ENCODE peak calls at places on chromosomes 4 and X, in four cellular contexts. One of them, this sample, is unnamed.

GRCh38 chr4:7828926-7829325 is 110.7 kb downstream of the AFAP1 start:
- DNase-seq in Karpas-422: no peak
- DNase-seq in smooth muscle cell of the brain vasculature: no peak
- DNase-seq in NCI-H2029 treated with DMSO at 0.1 percent for 48 hours: no peak
- DNase-seq in this sample: no peak

GRCh38 chr4:99876946-99877345 is 17.3 kb downstream of the LAMTOR3 start:
- DNase-seq in Karpas-422: no peak
- DNase-seq in smooth muscle cell of the brain vasculature: no peak
- DNase-seq in NCI-H2029 treated with DMSO at 0.1 percent for 48 hours: no peak
- DNase-seq in this sample: no peak

GRCh38 chr4:151355155-151355554 is 29.8 kb upstream of the SH3D19 start:
- DNase-seq in Karpas-422: no peak
- DNase-seq in smooth muscle cell of the brain vasculature: no peak
- DNase-seq in NCI-H2029 treated with DMSO at 0.1 percent for 48 hours: no peak
- DNase-seq in this sample: no peak

GRCh38 chrX:153064061-153064460 is 7.8 kb downstream of the PNMA3 start:
- DNase-seq in Karpas-422: no peak
- DNase-seq in smooth muscle cell of the brain vasculature: no peak
- DNase-seq in NCI-H2029 treated with DMSO at 0.1 percent for 48 hours: no peak
- DNase-seq in this sample: no peak

GRCh38 chrX:121307441-121307840 is 260.0 kb downstream of the GLUD2 start:
- DNase-seq in Karpas-422: no peak
- DNase-seq in smooth muscle cell of the brain vasculature: no peak
- DNase-seq in NCI-H2029 treated with DMSO at 0.1 percent for 48 hours: no peak
- DNase-seq in this sample: no peak

GRCh38 chrX:134624046-134624430 is 34.2 kb downstream of the PLAC1 start:
- DNase-seq in Karpas-422: no peak
- DNase-seq in smooth muscle cell of the brain vasculature: no peak
- DNase-seq in NCI-H2029 treated with DMSO at 0.1 percent for 48 hours: no peak
- DNase-seq in this sample: no peak

GRCh38 chr4:24781999-24782745 is 13.2 kb upstream of the SOD3 start:
- DNase-seq in Karpas-422: no peak
- DNase-seq in smooth muscle cell of the brain vasculature: no peak
- DNase-seq in NCI-H2029 treated with DMSO at 0.1 percent for 48 hours: no peak
- DNase-seq in this sample: no peak

GRCh38 chr4:145731026-145731425 is 51.1 kb downstream of the C4orf51 start:
- DNase-seq in Karpas-422: no peak
- DNase-seq in smooth muscle cell of the brain vasculature: peak; percentile 70
- DNase-seq in NCI-H2029 treated with DMSO at 0.1 percent for 48 hours: peak; percentile 66
- DNase-seq in this sample: no peak

GRCh38 chr4:4387531-4388311 is 819 bp downstream of the NSG1 start:
- DNase-seq in Karpas-422: no peak
- DNase-seq in smooth muscle cell of the brain vasculature: no peak
- DNase-seq in NCI-H2029 treated with DMSO at 0.1 percent for 48 hours: no peak
- DNase-seq in this sample: no peak

GRCh38 chrX:30301977-30302376 is 7.2 kb downstream of the NR0B1 start:
- DNase-seq in Karpas-422: no peak
- DNase-seq in smooth muscle cell of the brain vasculature: no peak
- DNase-seq in NCI-H2029 treated with DMSO at 0.1 percent for 48 hours: no peak
- DNase-seq in this sample: no peak

GRCh38 chr4:11286533-11286932 is 142.2 kb downstream of the HS3ST1 start:
- DNase-seq in Karpas-422: no peak
- DNase-seq in smooth muscle cell of the brain vasculature: no peak
- DNase-seq in NCI-H2029 treated with DMSO at 0.1 percent for 48 hours: no peak
- DNase-seq in this sample: no peak

GRCh38 chr4:80257851-80258250 is 8.6 kb upstream of the FGF5 start:
- DNase-seq in Karpas-422: no peak
- DNase-seq in smooth muscle cell of the brain vasculature: no peak
- DNase-seq in NCI-H2029 treated with DMSO at 0.1 percent for 48 hours: no peak
- DNase-seq in this sample: no peak

GRCh38 chr4:6855692-6856297 is 53.8 kb upstream of the TBC1D14 start:
- DNase-seq in Karpas-422: no peak
- DNase-seq in smooth muscle cell of the brain vasculature: no peak
- DNase-seq in NCI-H2029 treated with DMSO at 0.1 percent for 48 hours: peak; percentile 57
- DNase-seq in this sample: no peak